ENCODE peak calls at places on chromosomes 7 and 10, in five cellular contexts. One of them, this sample, is unnamed.

GRCh38 chr7:69062020-69062760 is 536.1 kb upstream of the AUTS2 start:
- DNase-seq in IMR-90: peak
- DNase-seq in CD4-positive, alpha-beta T cell: no peak
- DNase-seq in A549: no peak
- DNase-seq in Peyer's patch: no peak
- DNase-seq in this sample: no peak

GRCh38 chr10:3782099-3782455 is 2.9 kb downstream of the KLF6 start:
- DNase-seq in Peyer's patch: peak
- DNase-seq in CD4-positive, alpha-beta T cell: peak
- DNase-seq in A549: no peak
- DNase-seq in IMR-90: no peak
- DNase-seq in this sample: no peak

GRCh38 chr10:117167346-117168134 is 29.5 kb upstream of the VAX1 start:
- DNase-seq in IMR-90: no peak
- DNase-seq in CD4-positive, alpha-beta T cell: no peak
- DNase-seq in Peyer's patch: no peak
- DNase-seq in A549: no peak
- DNase-seq in this sample: no peak

GRCh38 chr7:34133983-34134782 is 228.8 kb downstream of the BMPER start:
- DNase-seq in A549: peak
- DNase-seq in Peyer's patch: no peak
- DNase-seq in CD4-positive, alpha-beta T cell: no peak
- DNase-seq in IMR-90: peak
- DNase-seq in this sample: peak

GRCh38 chr10:26741368-26741767 is 43.9 kb downstream of the PDSS1 start:
- DNase-seq in Peyer's patch: no peak
- DNase-seq in IMR-90: no peak
- DNase-seq in A549: no peak
- DNase-seq in CD4-positive, alpha-beta T cell: no peak
- DNase-seq in this sample: no peak

GRCh38 chr7:159105845-159106614 is 38.6 kb downstream of the VIPR2 start:
- DNase-seq in CD4-positive, alpha-beta T cell: no peak
- DNase-seq in A549: no peak
- DNase-seq in IMR-90: no peak
- DNase-seq in Peyer's patch: no peak
- DNase-seq in this sample: peak

GRCh38 chr7:104267701-104268368 is 60.0 kb upstream of the ORC5 start:
- DNase-seq in A549: peak
- DNase-seq in CD4-positive, alpha-beta T cell: no peak
- DNase-seq in Peyer's patch: no peak
- DNase-seq in IMR-90: peak
- DNase-seq in this sample: peak

GRCh38 chr10:10528563-10528910 is 489.1 kb upstream of the CELF2 start:
- DNase-seq in IMR-90: peak
- DNase-seq in Peyer's patch: no peak
- DNase-seq in A549: no peak
- DNase-seq in CD4-positive, alpha-beta T cell: no peak
- DNase-seq in this sample: no peak

GRCh38 chr7:120055300-120055699 is 217.7 kb upstream of the KCND2 start:
- DNase-seq in Peyer's patch: no peak
- DNase-seq in CD4-positive, alpha-beta T cell: no peak
- DNase-seq in IMR-90: peak
- DNase-seq in A549: no peak
- DNase-seq in this sample: peak

GRCh38 chr10:111756541-111757061 is 427.0 kb downstream of the GPAM start:
- DNase-seq in A549: peak
- DNase-seq in CD4-positive, alpha-beta T cell: no peak
- DNase-seq in Peyer's patch: no peak
- DNase-seq in IMR-90: no peak
- DNase-seq in this sample: peak

GRCh38 chr10:15103513-15103912 is 6.4 kb downstream of the RPP38 start:
- DNase-seq in Peyer's patch: no peak
- DNase-seq in IMR-90: no peak
- DNase-seq in CD4-positive, alpha-beta T cell: no peak
- DNase-seq in A549: no peak
- DNase-seq in this sample: no peak

GRCh38 chr7:34550996-34551395 is 107.0 kb upstream of the NPSR1 start:
- DNase-seq in Peyer's patch: no peak
- DNase-seq in CD4-positive, alpha-beta T cell: no peak
- DNase-seq in IMR-90: no peak
- DNase-seq in A549: no peak
- DNase-seq in this sample: no peak

GRCh38 chr10:7230036-7230435 is 180.8 kb downstream of the SFMBT2 start:
- DNase-seq in Peyer's patch: no peak
- DNase-seq in IMR-90: no peak
- DNase-seq in A549: no peak
- DNase-seq in CD4-positive, alpha-beta T cell: no peak
- DNase-seq in this sample: no peak

GRCh38 chr7:5695709-5696345 is 85.6 kb downstream of the RNF216 start:
- DNase-seq in A549: no peak
- DNase-seq in CD4-positive, alpha-beta T cell: no peak
- DNase-seq in IMR-90: peak
- DNase-seq in Peyer's patch: no peak
- DNase-seq in this sample: no peak

GRCh38 chr10:63878428-63878827 is 357.2 kb downstream of the REEP3 start:
- DNase-seq in IMR-90: no peak
- DNase-seq in A549: no peak
- DNase-seq in CD4-positive, alpha-beta T cell: no peak
- DNase-seq in Peyer's patch: no peak
- DNase-seq in this sample: no peak

GRCh38 chr10:74598891-74599566 is 227.4 kb upstream of the KAT6B start:
- DNase-seq in Peyer's patch: no peak
- DNase-seq in A549: no peak
- DNase-seq in IMR-90: peak
- DNase-seq in CD4-positive, alpha-beta T cell: no peak
- DNase-seq in this sample: peak

GRCh38 chr7:2471396-2471795 is 4.8 kb downstream of the GRIFIN start:
- DNase-seq in IMR-90: peak
- DNase-seq in Peyer's patch: no peak
- DNase-seq in A549: no peak
- DNase-seq in CD4-positive, alpha-beta T cell: no peak
- DNase-seq in this sample: no peak

GRCh38 chr10:12916587-12916986 is 84.9 kb downstream of the CCDC3 start:
- DNase-seq in A549: no peak
- DNase-seq in Peyer's patch: no peak
- DNase-seq in IMR-90: no peak
- DNase-seq in CD4-positive, alpha-beta T cell: no peak
- DNase-seq in this sample: no peak

GRCh38 chr7:124269774-124270173 is 236.9 kb upstream of the TMEM229A start:
- DNase-seq in Peyer's patch: no peak
- DNase-seq in CD4-positive, alpha-beta T cell: no peak
- DNase-seq in IMR-90: no peak
- DNase-seq in A549: no peak
- DNase-seq in this sample: no peak

GRCh38 chr7:6656413-6656812 is 19.3 kb downstream of the ZNF316 start:
- DNase-seq in Peyer's patch: no peak
- DNase-seq in A549: no peak
- DNase-seq in CD4-positive, alpha-beta T cell: no peak
- DNase-seq in IMR-90: no peak
- DNase-seq in this sample: no peak

GRCh38 chr10:52672880-52673279 is 99.7 kb downstream of the MBL2 start:
- DNase-seq in CD4-positive, alpha-beta T cell: no peak
- DNase-seq in Peyer's patch: no peak
- DNase-seq in IMR-90: no peak
- DNase-seq in A549: no peak
- DNase-seq in this sample: no peak

GRCh38 chr7:139767561-139767982 is 10.2 kb downstream of the HIPK2 start:
- DNase-seq in Peyer's patch: no peak
- DNase-seq in A549: no peak
- DNase-seq in CD4-positive, alpha-beta T cell: no peak
- DNase-seq in IMR-90: no peak
- DNase-seq in this sample: no peak

GRCh38 chr10:78742730-78743615 is 325.8 kb upstream of the ZMIZ1 start:
- DNase-seq in Peyer's patch: no peak
- DNase-seq in A549: no peak
- DNase-seq in IMR-90: no peak
- DNase-seq in CD4-positive, alpha-beta T cell: no peak
- DNase-seq in this sample: no peak

GRCh38 chr7:123747089-123747488 is 1.7 kb downstream of the WASL start:
- DNase-seq in A549: no peak
- DNase-seq in IMR-90: no peak
- DNase-seq in CD4-positive, alpha-beta T cell: no peak
- DNase-seq in Peyer's patch: no peak
- DNase-seq in this sample: no peak

GRCh38 chr10:114548662-114549061 is 109.4 kb downstream of the ABLIM1 start:
- DNase-seq in IMR-90: peak
- DNase-seq in Peyer's patch: no peak
- DNase-seq in CD4-positive, alpha-beta T cell: no peak
- DNase-seq in A549: peak
- DNase-seq in this sample: peak

GRCh38 chr7:143892527-143893300 is 9.3 kb downstream of the TCAF1 start:
- DNase-seq in Peyer's patch: no peak
- DNase-seq in IMR-90: peak
- DNase-seq in A549: peak
- DNase-seq in CD4-positive, alpha-beta T cell: no peak
- DNase-seq in this sample: peak

GRCh38 chr10:112562803-112563663 is 116.0 kb downstream of the VTI1A start:
- DNase-seq in A549: peak
- DNase-seq in Peyer's patch: no peak
- DNase-seq in CD4-positive, alpha-beta T cell: no peak
- DNase-seq in IMR-90: peak
- DNase-seq in this sample: peak

GRCh38 chr7:332646-333398 is 42.9 kb downstream of the FOXL3 start:
- DNase-seq in Peyer's patch: peak
- DNase-seq in CD4-positive, alpha-beta T cell: peak
- DNase-seq in A549: peak
- DNase-seq in IMR-90: peak
- DNase-seq in this sample: peak

GRCh38 chr10:97975598-97975997 is 54.8 kb downstream of the CRTAC1 start:
- DNase-seq in Peyer's patch: no peak
- DNase-seq in IMR-90: no peak
- DNase-seq in A549: no peak
- DNase-seq in CD4-positive, alpha-beta T cell: no peak
- DNase-seq in this sample: no peak

GRCh38 chr7:81684513-81685262 is 85.2 kb downstream of the HGF start:
- DNase-seq in A549: peak
- DNase-seq in IMR-90: peak
- DNase-seq in CD4-positive, alpha-beta T cell: no peak
- DNase-seq in Peyer's patch: peak
- DNase-seq in this sample: peak

GRCh38 chr7:832292-832967 is at the start of gene SUN1:
- DNase-seq in Peyer's patch: peak
- DNase-seq in A549: peak
- DNase-seq in IMR-90: peak
- DNase-seq in CD4-positive, alpha-beta T cell: peak
- DNase-seq in this sample: peak

DNA sequence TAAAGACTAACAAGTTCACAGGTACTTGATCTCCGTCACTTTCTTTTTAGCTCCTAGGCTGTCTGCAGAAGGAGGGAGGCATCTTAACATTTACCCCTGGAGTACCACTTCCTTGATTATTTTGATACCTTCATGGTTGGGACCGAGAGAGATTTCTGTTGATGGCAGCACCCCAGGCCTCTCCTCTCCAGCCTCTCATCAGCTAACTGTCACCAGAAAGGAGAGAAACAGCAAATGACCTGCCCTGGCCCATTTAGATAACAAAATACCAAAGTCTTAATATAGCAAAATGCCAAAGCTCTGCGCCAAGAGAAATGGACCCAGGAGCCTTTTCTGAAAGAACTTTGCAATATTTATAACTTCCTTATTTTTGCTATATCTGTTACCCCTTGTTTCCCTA is 30.0 kb upstream of the KLHL7 start:
- DNase-seq in Peyer's patch: no peak
- DNase-seq in IMR-90: no peak
- DNase-seq in A549: no peak
- DNase-seq in CD4-positive, alpha-beta T cell: no peak
- DNase-seq in this sample: no peak
- H3K27ac ChIP-seq in Peyer's patch: no peak
- H3K27ac ChIP-seq in IMR-90: no peak
- H3K27ac ChIP-seq in A549: no peak
- H3K27ac ChIP-seq in CD4-positive, alpha-beta T cell: no peak
- H3K27ac ChIP-seq in this sample: no peak

GRCh38 chr10:69645296-69645665 is 15.2 kb downstream of the FAM241B start:
- DNase-seq in A549: no peak
- DNase-seq in Peyer's patch: no peak
- DNase-seq in IMR-90: no peak
- DNase-seq in CD4-positive, alpha-beta T cell: no peak
- DNase-seq in this sample: no peak
- H3K27ac ChIP-seq in A549: no peak
- H3K27ac ChIP-seq in Peyer's patch: no peak
- H3K27ac ChIP-seq in IMR-90: no peak
- H3K27ac ChIP-seq in CD4-positive, alpha-beta T cell: no peak
- H3K27ac ChIP-seq in this sample: no peak

GRCh38 chr10:102335184-102335583 is 60.3 kb upstream of the NFKB2 start:
- DNase-seq in Peyer's patch: no peak
- DNase-seq in CD4-positive, alpha-beta T cell: no peak
- DNase-seq in IMR-90: peak
- DNase-seq in A549: no peak
- DNase-seq in this sample: no peak
- H3K27ac ChIP-seq in Peyer's patch: no peak
- H3K27ac ChIP-seq in CD4-positive, alpha-beta T cell: no peak
- H3K27ac ChIP-seq in IMR-90: no peak
- H3K27ac ChIP-seq in A549: no peak
- H3K27ac ChIP-seq in this sample: no peak

DNA sequence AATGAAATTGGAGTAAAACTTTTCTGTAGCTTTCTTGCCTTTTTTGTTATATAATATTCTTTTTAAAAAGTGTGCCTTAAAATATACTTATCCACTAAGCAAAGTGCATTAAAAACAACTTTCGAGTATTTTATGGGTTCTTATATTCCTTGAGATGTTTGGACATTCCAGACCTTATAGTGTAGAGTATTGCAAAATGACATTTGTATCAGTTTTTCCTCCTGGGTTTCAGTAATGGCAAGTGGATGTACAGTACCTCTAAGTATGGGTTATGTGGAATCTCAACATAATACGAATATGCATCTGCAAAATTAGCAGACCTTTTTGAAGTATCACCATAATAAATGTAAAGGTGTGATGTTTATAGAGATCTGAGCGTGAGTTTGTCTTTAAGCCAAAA is 2.7 kb downstream of the CDK13 start:
- DNase-seq in CD4-positive, alpha-beta T cell: no peak
- DNase-seq in IMR-90: peak
- DNase-seq in A549: no peak
- DNase-seq in Peyer's patch: no peak
- DNase-seq in this sample: peak
- H3K27ac ChIP-seq in CD4-positive, alpha-beta T cell: no peak
- H3K27ac ChIP-seq in IMR-90: no peak
- H3K27ac ChIP-seq in A549: no peak
- H3K27ac ChIP-seq in Peyer's patch: no peak
- H3K27ac ChIP-seq in this sample: no peak

DNA sequence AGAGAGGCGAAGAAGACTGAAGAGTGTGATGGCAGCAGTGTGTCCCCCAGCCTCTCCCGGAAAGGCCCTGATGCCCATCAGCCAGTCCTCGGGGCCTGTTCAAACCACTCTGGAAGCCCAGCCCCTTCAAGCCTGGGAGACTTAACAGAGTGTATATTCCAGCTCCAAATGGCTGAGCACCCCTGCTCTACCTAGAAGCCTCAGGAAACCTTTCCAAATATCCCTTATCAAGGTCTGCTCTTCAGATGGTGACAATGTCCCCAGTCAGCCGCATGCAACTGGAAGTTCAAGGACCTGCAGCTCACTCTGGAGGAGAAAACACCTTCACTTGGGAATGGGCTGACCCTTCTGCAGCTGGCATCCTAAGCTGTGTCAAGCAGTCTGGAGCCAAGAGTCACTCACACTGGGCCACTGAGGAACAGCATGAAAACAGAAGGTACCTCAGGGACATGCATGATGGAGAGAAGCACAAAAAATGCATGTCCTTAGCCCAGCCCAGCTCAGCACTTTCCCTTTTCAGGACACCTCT is 10.2 kb downstream of the ANXA11 start:
- DNase-seq in Peyer's patch: no peak
- DNase-seq in IMR-90: no peak
- DNase-seq in A549: no peak
- DNase-seq in CD4-positive, alpha-beta T cell: no peak
- DNase-seq in this sample: no peak
- H3K27ac ChIP-seq in Peyer's patch: peak
- H3K27ac ChIP-seq in IMR-90: no peak
- H3K27ac ChIP-seq in A549: peak
- H3K27ac ChIP-seq in CD4-positive, alpha-beta T cell: peak
- H3K27ac ChIP-seq in this sample: peak